ENCODE peak calls at places on chromosomes 16 and 17, in nine cellular contexts. R is heart left ventricle, G is tibial artery, A is A549, U is Peyer's patch, C is gastrocnemius medialis, S is upper lobe of right lung, E is psoas muscle, V is sigmoid colon. Q is an unnamed sample.
A peak's percentile ranks its signal among the peaks of the same experiment; 100 is the strongest.

GRCh38 chr17:46063239-46063638 is 64.2 kb downstream of the STH start:
- DNase-seq in R (no peak), S (no peak), V (no peak), G (no peak), U (no peak), E (no peak), A (peak; percentile 84), C (peak; percentile 26), Q (no peak)

GRCh38 chr17:39400547-39401411 is 647 bp downstream of the FBXL20 start:
- DNase-seq in U (peak; percentile 47), V (peak; percentile 65), G (peak; percentile 26), A (no peak), S (peak; percentile 74), C (no peak), R (no peak), E (peak; percentile 70), Q (no peak)

GRCh38 chr17:49583889-49584288 is 8.2 kb downstream of the NXPH3 start:
- DNase-seq in A (no peak), E (no peak), G (no peak), R (no peak), C (no peak), V (no peak), S (no peak), U (no peak), Q (no peak)

GRCh38 chr16:30896890-30897730 is 696 bp downstream of the CTF1 start:
- DNase-seq in A (peak; percentile 71), R (peak; percentile 91), V (peak; percentile 97), E (peak; percentile 96), C (peak; percentile 84), G (peak; percentile 93), U (peak; percentile 95), S (peak; percentile 95), Q (peak; percentile 95)

GRCh38 chr17:7502987-7503386 is 18.8 kb downstream of the POLR2A start:
- DNase-seq in R (no peak), G (no peak), E (no peak), U (no peak), V (peak; percentile 57), C (no peak), S (no peak), A (no peak), Q (no peak)

GRCh38 chr16:79088971-79089370 is 511.6 kb downstream of the MAF start:
- DNase-seq in G (no peak), C (no peak), S (no peak), E (no peak), A (no peak), R (no peak), U (no peak), V (no peak), Q (no peak)

GRCh38 chr16:29710227-29711219 is 31.5 kb downstream of the QPRT start:
- DNase-seq in G (no peak), S (peak; percentile 16), A (peak; percentile 73), U (peak; percentile 60), E (no peak), C (no peak), V (no peak), R (no peak), Q (peak; percentile 47)

GRCh38 chr16:49932943-49933342 is 77.0 kb upstream of the ZNF423 start:
- DNase-seq in S (peak; percentile 53), A (no peak), G (no peak), E (no peak), V (peak; percentile 60), U (no peak), R (no peak), C (no peak), Q (peak; percentile 2)

GRCh38 chr16:89721644-89722391 is 481 bp downstream of the ZNF276 start:
- DNase-seq in V (no peak), U (peak; percentile 91), A (peak; percentile 42), R (peak; percentile 66), G (peak; percentile 52), C (no peak), E (peak; percentile 77), S (peak; percentile 90), Q (peak; percentile 97)

GRCh38 chr17:18916816-18917496 is 35.0 kb upstream of the SLC5A10 start:
- DNase-seq in E (no peak), G (no peak), A (no peak), C (no peak), R (no peak), S (no peak), U (no peak), V (no peak), Q (no peak)

GRCh38 chr17:3935140-3935542 is 18.9 kb upstream of the P2RX1 start:
- DNase-seq in G (no peak), U (peak; percentile 85), E (peak; percentile 79), S (peak; percentile 88), V (no peak), R (peak; percentile 73), A (peak; percentile 84), C (no peak), Q (peak; percentile 87)

GRCh38 chr16:83586036-83586810 is 221.6 kb upstream of the HSBP1 start:
- DNase-seq in A (no peak), S (no peak), V (no peak), G (no peak), E (no peak), U (no peak), R (no peak), C (no peak), Q (no peak)

GRCh38 chr17:66474810-66475497 is 172.5 kb downstream of the PRKCA start:
- DNase-seq in C (no peak), G (no peak), E (no peak), U (no peak), S (no peak), V (no peak), A (no peak), R (no peak), Q (no peak)

GRCh38 chr17:17779015-17779611 is 57.7 kb downstream of the SREBF1 start:
- DNase-seq in S (no peak), C (no peak), V (no peak), E (peak; percentile 65), A (no peak), G (no peak), R (peak; percentile 43), U (no peak), Q (no peak)

GRCh38 chr16:50925758-50926357 is 184.0 kb downstream of the CYLD start:
- DNase-seq in C (no peak), U (no peak), A (no peak), E (no peak), V (no peak), R (no peak), G (no peak), S (no peak), Q (no peak)

GRCh38 chr16:60204221-60204620 is 1470.1 kb upstream of the GOT2 start:
- DNase-seq in U (no peak), R (no peak), S (no peak), G (no peak), C (no peak), V (no peak), E (no peak), A (no peak), Q (no peak)

GRCh38 chr17:82772026-82772425 is 20.2 kb downstream of the TBCD start:
- DNase-seq in G (no peak), E (peak; percentile 30), A (peak; percentile 54), U (no peak), R (no peak), C (no peak), V (no peak), S (no peak), Q (no peak)

GRCh38 chr16:77307764-77308561 is 108.8 kb downstream of the SYCE1L start:
- DNase-seq in U (no peak), R (no peak), G (no peak), C (no peak), E (no peak), S (no peak), A (peak; percentile 31), V (no peak), Q (no peak)

GRCh38 chr16:83772806-83773205 is 35.0 kb upstream of the HSBP1 start:
- DNase-seq in R (no peak), C (no peak), A (no peak), G (no peak), E (no peak), V (no peak), S (no peak), U (no peak), Q (no peak)

GRCh38 chr16:78756189-78756661 is 656.8 kb downstream of the WWOX start:
- DNase-seq in C (no peak), V (no peak), E (no peak), A (no peak), U (no peak), S (no peak), R (no peak), G (no peak), Q (no peak)

GRCh38 chr16:11740567-11740966 is 2.1 kb downstream of the TXNDC11 start:
- DNase-seq in U (no peak), R (no peak), V (no peak), C (no peak), A (no peak), S (no peak), E (no peak), G (no peak), Q (no peak)

GRCh38 chr17:9228408-9229159 is 207.3 kb downstream of the NTN1 start:
- DNase-seq in V (no peak), R (no peak), C (no peak), E (no peak), G (no peak), S (no peak), A (no peak), U (no peak), Q (no peak)

DNA sequence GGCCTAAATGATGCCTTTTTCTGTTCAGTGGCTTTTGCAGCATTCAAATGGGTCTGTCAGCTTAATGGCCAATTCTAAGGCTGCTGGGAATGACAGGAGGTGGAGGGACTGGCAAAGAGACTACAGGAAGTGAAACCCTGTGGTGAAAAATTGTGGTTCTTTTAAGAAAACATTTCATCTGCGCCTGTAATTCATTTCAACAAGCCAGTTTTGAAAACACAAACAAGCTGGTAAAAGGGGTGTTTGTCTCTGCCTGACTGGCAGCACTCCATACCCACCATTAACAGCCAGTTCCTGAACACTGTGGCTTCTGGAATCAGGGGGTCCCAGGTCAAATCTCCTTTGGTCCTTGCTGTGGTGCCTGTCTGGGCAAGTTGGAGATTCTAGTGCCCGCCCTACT is 3.6 kb upstream of the KDM8 start:
- DNase-seq in A (no peak), G (no peak), V (no peak), S (no peak), U (no peak), E (no peak), R (no peak), C (no peak), Q (peak; percentile 47)
- H3K4me1 ChIP-seq in A (peaks cover 8% of the 10 kb centered on the region), G (no peaks in the 10 kb centered on the region), V (peaks cover 11% of the 10 kb centered on the region), S (peaks cover 10% of the 10 kb centered on the region), U (peaks cover 25% of the 10 kb centered on the region), E (peaks cover 13% of the 10 kb centered on the region), R (peaks cover 25% of the 10 kb centered on the region), C (peaks cover 11% of the 10 kb centered on the region), Q (peaks cover 22% of the 10 kb centered on the region)

GRCh38 chr16:67088551-67088950 is 21.2 kb upstream of the PHAF1 start:
- DNase-seq in S (no peak), C (no peak), V (no peak), R (no peak), G (no peak), U (no peak), E (no peak), A (no peak), Q (no peak)
- H3K4me1 ChIP-seq in S (peaks cover 5% of the 10 kb centered on the region), C (peaks cover 27% of the 10 kb centered on the region), V (peaks cover 8% of the 10 kb centered on the region), R (no peaks in the 10 kb centered on the region), G (no peaks in the 10 kb centered on the region), U (no peaks in the 10 kb centered on the region), E (peaks cover 37% of the 10 kb centered on the region), A (no peaks in the 10 kb centered on the region), Q (peaks cover 27% of the 10 kb centered on the region)

GRCh38 chr16:28311913-28312312 is 19.6 kb downstream of the SBK1 start:
- DNase-seq in V (no peak), R (no peak), G (no peak), S (no peak), C (no peak), U (no peak), E (peak; percentile 42), A (no peak), Q (no peak)
- H3K4me1 ChIP-seq in V (no peaks in the 10 kb centered on the region), R (peaks cover 19% of the 10 kb centered on the region), G (no peaks in the 10 kb centered on the region), S (no peaks in the 10 kb centered on the region), C (no peaks in the 10 kb centered on the region), U (no peaks in the 10 kb centered on the region), E (no peaks in the 10 kb centered on the region), A (no peaks in the 10 kb centered on the region), Q (peaks cover 27% of the 10 kb centered on the region)

GRCh38 chr16:65769776-65770438 is 596.6 kb upstream of the CDH5 start:
- DNase-seq in R (no peak), G (no peak), S (no peak), U (no peak), A (no peak), C (no peak), V (no peak), E (no peak), Q (no peak)
- H3K4me1 ChIP-seq in R (no peaks in the 10 kb centered on the region), G (no peaks in the 10 kb centered on the region), S (no peaks in the 10 kb centered on the region), U (no peaks in the 10 kb centered on the region), A (no peaks in the 10 kb centered on the region), C (no peaks in the 10 kb centered on the region), V (no peaks in the 10 kb centered on the region), E (no peaks in the 10 kb centered on the region), Q (no peaks in the 10 kb centered on the region)